ENCODE peak calls at places on chromosomes 13 and 19, in eight cellular contexts. One of them, this sample, is unnamed.

GRCh38 chr19:13033244-13033643 is 38.0 kb downstream of the NFIX start:
- DNase-seq in GM23338: no peak
- DNase-seq in endothelial cell: no peak
- DNase-seq in heart left ventricle: no peak
- DNase-seq in astrocyte of the cerebellum: no peak
- DNase-seq in testis: no peak
- DNase-seq in neural crest cell: no peak
- DNase-seq in IMR-90: no peak
- DNase-seq in this sample: no peak

GRCh38 chr19:53980553-53981407 is 10.7 kb upstream of the CACNG6 start:
- DNase-seq in GM23338: peak; percentile 98
- DNase-seq in endothelial cell: no peak
- DNase-seq in heart left ventricle: no peak
- DNase-seq in astrocyte of the cerebellum: no peak
- DNase-seq in testis: peak; percentile 40
- DNase-seq in neural crest cell: no peak
- DNase-seq in IMR-90: peak; percentile 19
- DNase-seq in this sample: no peak

GRCh38 chr13:32811297-32811800 is 204.9 kb upstream of the KL start:
- DNase-seq in GM23338: no peak
- DNase-seq in endothelial cell: no peak
- DNase-seq in heart left ventricle: no peak
- DNase-seq in astrocyte of the cerebellum: no peak
- DNase-seq in testis: no peak
- DNase-seq in neural crest cell: no peak
- DNase-seq in IMR-90: no peak
- DNase-seq in this sample: peak; percentile 53

GRCh38 chr19:29679598-29680210 is 14.4 kb downstream of the PLEKHF1 start:
- DNase-seq in GM23338: no peak
- DNase-seq in endothelial cell: no peak
- DNase-seq in heart left ventricle: no peak
- DNase-seq in astrocyte of the cerebellum: no peak
- DNase-seq in testis: no peak
- DNase-seq in neural crest cell: no peak
- DNase-seq in IMR-90: no peak
- DNase-seq in this sample: no peak

GRCh38 chr19:20167020-20167644 is at the start of gene ZNF486:
- DNase-seq in GM23338: peak; percentile 100
- DNase-seq in endothelial cell: peak; percentile 89
- DNase-seq in heart left ventricle: peak; percentile 96
- DNase-seq in astrocyte of the cerebellum: peak; percentile 87
- DNase-seq in testis: peak; percentile 99
- DNase-seq in neural crest cell: peak; percentile 93
- DNase-seq in IMR-90: peak; percentile 94
- DNase-seq in this sample: peak; percentile 68

GRCh38 chr13:108407495-108407894 is 138.0 kb downstream of the TNFSF13B start:
- DNase-seq in GM23338: no peak
- DNase-seq in endothelial cell: no peak
- DNase-seq in heart left ventricle: no peak
- DNase-seq in astrocyte of the cerebellum: no peak
- DNase-seq in testis: no peak
- DNase-seq in neural crest cell: no peak
- DNase-seq in IMR-90: no peak
- DNase-seq in this sample: no peak

GRCh38 chr13:33092422-33092987 is 76.3 kb downstream of the KL start:
- DNase-seq in GM23338: peak; percentile 27
- DNase-seq in endothelial cell: no peak
- DNase-seq in heart left ventricle: no peak
- DNase-seq in astrocyte of the cerebellum: no peak
- DNase-seq in testis: no peak
- DNase-seq in neural crest cell: no peak
- DNase-seq in IMR-90: no peak
- DNase-seq in this sample: no peak

GRCh38 chr19:29211562-29212416 is 1.2 kb downstream of the UQCRFS1 start:
- DNase-seq in GM23338: peak; percentile 20
- DNase-seq in endothelial cell: no peak
- DNase-seq in heart left ventricle: no peak
- DNase-seq in astrocyte of the cerebellum: no peak
- DNase-seq in testis: no peak
- DNase-seq in neural crest cell: no peak
- DNase-seq in IMR-90: peak; percentile 12
- DNase-seq in this sample: peak; percentile 27

GRCh38 chr13:35760678-35761308 is 284.3 kb upstream of the MAB21L1 start:
- DNase-seq in GM23338: no peak
- DNase-seq in endothelial cell: no peak
- DNase-seq in heart left ventricle: no peak
- DNase-seq in astrocyte of the cerebellum: no peak
- DNase-seq in testis: no peak
- DNase-seq in neural crest cell: no peak
- DNase-seq in IMR-90: no peak
- DNase-seq in this sample: no peak

GRCh38 chr19:15516363-15516762 is 8.0 kb downstream of the CYP4F22 start:
- DNase-seq in GM23338: no peak
- DNase-seq in endothelial cell: no peak
- DNase-seq in heart left ventricle: no peak
- DNase-seq in astrocyte of the cerebellum: no peak
- DNase-seq in testis: no peak
- DNase-seq in neural crest cell: no peak
- DNase-seq in IMR-90: no peak
- DNase-seq in this sample: no peak

GRCh38 chr19:4057913-4058695 is 8.6 kb downstream of the ZBTB7A start:
- DNase-seq in GM23338: peak; percentile 1
- DNase-seq in endothelial cell: no peak
- DNase-seq in heart left ventricle: peak; percentile 83
- DNase-seq in astrocyte of the cerebellum: no peak
- DNase-seq in testis: peak; percentile 61
- DNase-seq in neural crest cell: no peak
- DNase-seq in IMR-90: peak; percentile 85
- DNase-seq in this sample: no peak

GRCh38 chr19:3403489-3404323 is 37.3 kb downstream of the NFIC start:
- DNase-seq in GM23338: peak; percentile 31
- DNase-seq in endothelial cell: no peak
- DNase-seq in heart left ventricle: peak; percentile 95
- DNase-seq in astrocyte of the cerebellum: peak; percentile 84
- DNase-seq in testis: peak; percentile 82
- DNase-seq in neural crest cell: no peak
- DNase-seq in IMR-90: peak; percentile 97
- DNase-seq in this sample: no peak

GRCh38 chr13:94537740-94538630 is 58.0 kb downstream of the TGDS start:
- DNase-seq in GM23338: no peak
- DNase-seq in endothelial cell: no peak
- DNase-seq in heart left ventricle: no peak
- DNase-seq in astrocyte of the cerebellum: no peak
- DNase-seq in testis: no peak
- DNase-seq in neural crest cell: no peak
- DNase-seq in IMR-90: no peak
- DNase-seq in this sample: no peak

GRCh38 chr19:1237027-1237659 is 662 bp downstream of the CBARP start:
- DNase-seq in GM23338: no peak
- DNase-seq in endothelial cell: no peak
- DNase-seq in heart left ventricle: no peak
- DNase-seq in astrocyte of the cerebellum: no peak
- DNase-seq in testis: no peak
- DNase-seq in neural crest cell: no peak
- DNase-seq in IMR-90: no peak
- DNase-seq in this sample: no peak

GRCh38 chr13:41457589-41458186 is 338 bp downstream of the RGCC start:
- DNase-seq in GM23338: peak; percentile 29
- DNase-seq in endothelial cell: no peak
- DNase-seq in heart left ventricle: no peak
- DNase-seq in astrocyte of the cerebellum: no peak
- DNase-seq in testis: no peak
- DNase-seq in neural crest cell: peak; percentile 3
- DNase-seq in IMR-90: no peak
- DNase-seq in this sample: peak; percentile 46

GRCh38 chr13:104993708-104994107 is 1541.8 kb downstream of the EFNB2 start:
- DNase-seq in GM23338: peak; percentile 7
- DNase-seq in endothelial cell: no peak
- DNase-seq in heart left ventricle: no peak
- DNase-seq in astrocyte of the cerebellum: no peak
- DNase-seq in testis: no peak
- DNase-seq in neural crest cell: no peak
- DNase-seq in IMR-90: no peak
- DNase-seq in this sample: no peak

GRCh38 chr13:45341799-45342584 is 1.0 kb upstream of the TPT1 start:
- DNase-seq in GM23338: no peak
- DNase-seq in endothelial cell: no peak
- DNase-seq in heart left ventricle: no peak
- DNase-seq in astrocyte of the cerebellum: no peak
- DNase-seq in testis: peak; percentile 31
- DNase-seq in neural crest cell: no peak
- DNase-seq in IMR-90: no peak
- DNase-seq in this sample: peak; percentile 26

GRCh38 chr13:110209950-110210603 is 96.9 kb downstream of the COL4A1 start:
- DNase-seq in GM23338: no peak
- DNase-seq in endothelial cell: no peak
- DNase-seq in heart left ventricle: no peak
- DNase-seq in astrocyte of the cerebellum: no peak
- DNase-seq in testis: no peak
- DNase-seq in neural crest cell: no peak
- DNase-seq in IMR-90: no peak
- DNase-seq in this sample: no peak

GRCh38 chr13:110340812-110341444 is 33.8 kb downstream of the COL4A2 start:
- DNase-seq in GM23338: no peak
- DNase-seq in endothelial cell: peak; percentile 57
- DNase-seq in heart left ventricle: peak; percentile 86
- DNase-seq in astrocyte of the cerebellum: no peak
- DNase-seq in testis: peak; percentile 55
- DNase-seq in neural crest cell: no peak
- DNase-seq in IMR-90: peak; percentile 93
- DNase-seq in this sample: no peak

GRCh38 chr13:112893570-112894422 is 75.2 kb upstream of the MCF2L start:
- DNase-seq in GM23338: peak; percentile 71
- DNase-seq in endothelial cell: peak; percentile 59
- DNase-seq in heart left ventricle: no peak
- DNase-seq in astrocyte of the cerebellum: no peak
- DNase-seq in testis: no peak
- DNase-seq in neural crest cell: peak; percentile 34
- DNase-seq in IMR-90: peak; percentile 21
- DNase-seq in this sample: peak; percentile 89

GRCh38 chr13:98810746-98811145 is 58.3 kb upstream of the SLC15A1 start:
- DNase-seq in GM23338: no peak
- DNase-seq in endothelial cell: no peak
- DNase-seq in heart left ventricle: no peak
- DNase-seq in astrocyte of the cerebellum: no peak
- DNase-seq in testis: no peak
- DNase-seq in neural crest cell: no peak
- DNase-seq in IMR-90: no peak
- DNase-seq in this sample: no peak

GRCh38 chr19:34274827-34275625 is 20.7 kb downstream of the GARRE1 start:
- DNase-seq in GM23338: no peak
- DNase-seq in endothelial cell: no peak
- DNase-seq in heart left ventricle: no peak
- DNase-seq in astrocyte of the cerebellum: peak; percentile 90
- DNase-seq in testis: no peak
- DNase-seq in neural crest cell: no peak
- DNase-seq in IMR-90: peak; percentile 96
- DNase-seq in this sample: no peak
- TF ChIP-seq CTCF in GM23338: no peak
- TF ChIP-seq CTCF in endothelial cell: no peak
- TF ChIP-seq CTCF in heart left ventricle: no peak
- TF ChIP-seq CTCF in astrocyte of the cerebellum: peak; percentile 26
- TF ChIP-seq CTCF in testis: no peak
- TF ChIP-seq CTCF in neural crest cell: no peak
- TF ChIP-seq CTCF in IMR-90: peak; percentile 32
- TF ChIP-seq CTCF in this sample: no peak

GRCh38 chr19:45922281-45922680 is 7.7 kb upstream of the NANOS2 start:
- DNase-seq in GM23338: peak; percentile 94
- DNase-seq in endothelial cell: no peak
- DNase-seq in heart left ventricle: no peak
- DNase-seq in astrocyte of the cerebellum: no peak
- DNase-seq in testis: no peak
- DNase-seq in neural crest cell: no peak
- DNase-seq in IMR-90: no peak
- DNase-seq in this sample: no peak
- TF ChIP-seq CTCF in GM23338: peak; percentile 57
- TF ChIP-seq CTCF in endothelial cell: peak; percentile 23
- TF ChIP-seq CTCF in heart left ventricle: no peak
- TF ChIP-seq CTCF in astrocyte of the cerebellum: no peak
- TF ChIP-seq CTCF in testis: no peak
- TF ChIP-seq CTCF in neural crest cell: peak; percentile 47
- TF ChIP-seq CTCF in IMR-90: peak; percentile 8
- TF ChIP-seq CTCF in this sample: no peak

DNA sequence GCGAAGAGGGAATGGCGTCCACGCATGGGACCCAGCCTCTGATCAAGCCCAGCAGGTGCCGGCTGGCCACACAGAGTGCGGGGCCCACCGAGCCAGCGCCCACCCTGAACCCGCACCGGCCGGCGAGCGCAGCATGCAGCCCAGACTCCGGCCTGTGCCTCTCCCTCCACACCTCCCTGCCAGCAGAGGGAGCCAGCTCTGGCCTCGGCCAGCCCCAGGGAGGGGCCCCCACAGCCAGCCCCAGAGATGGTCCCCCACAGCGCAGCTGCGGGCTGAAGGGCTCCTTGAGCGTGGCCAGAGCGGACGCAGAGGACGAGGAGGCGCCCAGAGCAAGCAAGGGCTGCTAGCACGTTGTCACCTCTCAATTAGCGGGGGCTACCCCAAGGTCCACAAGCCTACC is 904.5 kb downstream of the SLITRK6 start:
- DNase-seq in GM23338: peak; percentile 24
- DNase-seq in endothelial cell: no peak
- DNase-seq in heart left ventricle: no peak
- DNase-seq in astrocyte of the cerebellum: no peak
- DNase-seq in testis: peak; percentile 37
- DNase-seq in neural crest cell: no peak
- DNase-seq in IMR-90: no peak
- DNase-seq in this sample: no peak
- TF ChIP-seq CTCF in GM23338: peak; percentile 64
- TF ChIP-seq CTCF in endothelial cell: no peak
- TF ChIP-seq CTCF in heart left ventricle: no peak
- TF ChIP-seq CTCF in astrocyte of the cerebellum: no peak
- TF ChIP-seq CTCF in testis: no peak
- TF ChIP-seq CTCF in neural crest cell: no peak
- TF ChIP-seq CTCF in IMR-90: no peak
- TF ChIP-seq CTCF in this sample: peak; percentile 21

DNA sequence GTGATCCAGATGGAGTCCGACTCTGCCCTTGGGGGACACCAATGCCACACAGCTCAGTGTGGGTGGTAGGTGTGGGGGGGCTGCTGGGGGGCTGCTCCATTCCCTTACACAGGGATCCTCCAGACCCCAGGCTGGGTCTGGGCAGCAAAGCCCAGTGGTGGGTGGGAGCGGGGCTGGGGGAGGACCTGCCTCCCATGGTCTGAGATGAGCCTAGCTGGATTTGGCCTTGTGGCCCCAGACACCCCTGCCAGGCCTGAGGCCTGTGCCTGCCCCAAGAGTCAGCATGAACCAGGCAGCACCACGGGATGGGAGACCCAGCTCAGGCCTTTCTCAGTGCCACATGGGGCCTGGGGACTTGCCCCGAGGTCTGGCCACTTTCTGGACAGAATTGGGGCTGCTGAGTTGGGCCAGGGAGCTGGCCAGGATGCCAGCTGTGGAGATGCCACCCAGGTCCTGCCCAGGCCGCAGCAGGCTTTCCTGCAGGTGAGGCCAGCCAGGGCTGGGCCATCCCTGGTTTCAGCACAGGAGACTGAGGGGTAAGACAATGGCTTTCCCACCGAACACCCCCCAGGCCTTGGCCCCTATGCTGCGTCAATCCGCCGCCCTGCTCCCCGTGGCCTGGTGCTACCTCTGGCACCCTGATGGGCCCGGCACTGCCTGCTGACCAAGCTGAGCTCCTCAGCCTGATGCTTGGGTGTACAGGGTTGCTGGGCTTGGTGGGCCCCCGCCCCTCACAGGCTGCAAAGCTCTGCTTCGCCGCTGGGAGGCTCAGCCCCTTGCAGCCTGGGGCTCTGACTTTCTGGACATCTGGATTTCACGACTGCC is 24.2 kb downstream of the CEBPG start:
- DNase-seq in GM23338: no peak
- DNase-seq in endothelial cell: no peak
- DNase-seq in heart left ventricle: no peak
- DNase-seq in astrocyte of the cerebellum: no peak
- DNase-seq in testis: no peak
- DNase-seq in neural crest cell: peak; percentile 35
- DNase-seq in IMR-90: no peak
- DNase-seq in this sample: no peak
- TF ChIP-seq CTCF in GM23338: peak; percentile 39
- TF ChIP-seq CTCF in endothelial cell: no peak
- TF ChIP-seq CTCF in heart left ventricle: no peak
- TF ChIP-seq CTCF in astrocyte of the cerebellum: peak; percentile 57
- TF ChIP-seq CTCF in testis: no peak
- TF ChIP-seq CTCF in neural crest cell: peak; percentile 58
- TF ChIP-seq CTCF in IMR-90: no peak
- TF ChIP-seq CTCF in this sample: no peak

This sample was measured in GM13977.